ENCODE peak calls at places on chromosomes 4 and X, in nine cellular contexts. One of them, this sample, is unnamed.
A peak's percentile ranks its signal among the peaks of the same experiment; 100 is the strongest.

GRCh38 chrX:13903405-13903804 is 86.5 kb upstream of the GPM6B start:
- DNase-seq in astrocyte: peak; percentile 82
- DNase-seq in HCT116: no peak
- DNase-seq in NT2/D1: no peak
- DNase-seq in mesenchymal stem cell: no peak
- DNase-seq in HepG2: no peak
- DNase-seq in neuronal stem cell: no peak
- DNase-seq in H9: no peak
- DNase-seq in mammary epithelial cell: no peak
- DNase-seq in this sample: no peak

GRCh38 chr4:156888762-156889161 is 82.8 kb downstream of the PDGFC start:
- DNase-seq in astrocyte: peak; percentile 90
- DNase-seq in HCT116: no peak
- DNase-seq in NT2/D1: no peak
- DNase-seq in mesenchymal stem cell: peak; percentile 65
- DNase-seq in HepG2: no peak
- DNase-seq in neuronal stem cell: no peak
- DNase-seq in H9: no peak
- DNase-seq in mammary epithelial cell: peak; percentile 93
- DNase-seq in this sample: no peak

GRCh38 chr4:182143086-182143821 is 99.9 kb upstream of the TENM3 start:
- DNase-seq in astrocyte: peak; percentile 37
- DNase-seq in HCT116: no peak
- DNase-seq in NT2/D1: no peak
- DNase-seq in mesenchymal stem cell: no peak
- DNase-seq in HepG2: no peak
- DNase-seq in neuronal stem cell: peak; percentile 24
- DNase-seq in H9: no peak
- DNase-seq in mammary epithelial cell: peak; percentile 48
- DNase-seq in this sample: no peak

GRCh38 chr4:74335341-74336019 is 27.2 kb downstream of the EPGN start:
- DNase-seq in astrocyte: no peak
- DNase-seq in HCT116: no peak
- DNase-seq in NT2/D1: no peak
- DNase-seq in mesenchymal stem cell: no peak
- DNase-seq in HepG2: no peak
- DNase-seq in neuronal stem cell: no peak
- DNase-seq in H9: no peak
- DNase-seq in mammary epithelial cell: no peak
- DNase-seq in this sample: no peak

GRCh38 chrX:119698835-119699234 is 5.9 kb upstream of the SEPTIN6 start:
- DNase-seq in astrocyte: peak; percentile 36
- DNase-seq in HCT116: peak; percentile 47
- DNase-seq in NT2/D1: peak; percentile 81
- DNase-seq in mesenchymal stem cell: peak; percentile 65
- DNase-seq in HepG2: peak; percentile 41
- DNase-seq in neuronal stem cell: no peak
- DNase-seq in H9: peak; percentile 36
- DNase-seq in mammary epithelial cell: peak; percentile 32
- DNase-seq in this sample: peak; percentile 66

GRCh38 chr4:54837576-54838140 is 179.9 kb downstream of the KIT start:
- DNase-seq in astrocyte: no peak
- DNase-seq in HCT116: no peak
- DNase-seq in NT2/D1: no peak
- DNase-seq in mesenchymal stem cell: no peak
- DNase-seq in HepG2: no peak
- DNase-seq in neuronal stem cell: no peak
- DNase-seq in H9: no peak
- DNase-seq in mammary epithelial cell: peak; percentile 2
- DNase-seq in this sample: no peak

GRCh38 chr4:137524642-137525384 is 7.5 kb downstream of the PCDH18 start:
- DNase-seq in astrocyte: peak; percentile 51
- DNase-seq in HCT116: no peak
- DNase-seq in NT2/D1: no peak
- DNase-seq in mesenchymal stem cell: no peak
- DNase-seq in HepG2: no peak
- DNase-seq in neuronal stem cell: no peak
- DNase-seq in H9: no peak
- DNase-seq in mammary epithelial cell: no peak
- DNase-seq in this sample: no peak

GRCh38 chr4:85391011-85391410 is 83.9 kb upstream of the ARHGAP24 start:
- DNase-seq in astrocyte: no peak
- DNase-seq in HCT116: no peak
- DNase-seq in NT2/D1: no peak
- DNase-seq in mesenchymal stem cell: no peak
- DNase-seq in HepG2: no peak
- DNase-seq in neuronal stem cell: no peak
- DNase-seq in H9: no peak
- DNase-seq in mammary epithelial cell: no peak
- DNase-seq in this sample: no peak

GRCh38 chrX:13666836-13667235 is 13.9 kb downstream of the TCEANC start:
- DNase-seq in astrocyte: no peak
- DNase-seq in HCT116: no peak
- DNase-seq in NT2/D1: no peak
- DNase-seq in mesenchymal stem cell: no peak
- DNase-seq in HepG2: no peak
- DNase-seq in neuronal stem cell: no peak
- DNase-seq in H9: no peak
- DNase-seq in mammary epithelial cell: peak; percentile 45
- DNase-seq in this sample: no peak

GRCh38 chr4:140903522-140903928 is 147.3 kb upstream of the TBC1D9 start:
- DNase-seq in astrocyte: no peak
- DNase-seq in HCT116: no peak
- DNase-seq in NT2/D1: no peak
- DNase-seq in mesenchymal stem cell: peak; percentile 25
- DNase-seq in HepG2: no peak
- DNase-seq in neuronal stem cell: no peak
- DNase-seq in H9: no peak
- DNase-seq in mammary epithelial cell: no peak
- DNase-seq in this sample: no peak

GRCh38 chrX:23883737-23884354 is 23.9 kb downstream of the APOO start:
- DNase-seq in astrocyte: peak; percentile 77
- DNase-seq in HCT116: peak; percentile 66
- DNase-seq in NT2/D1: no peak
- DNase-seq in mesenchymal stem cell: peak; percentile 86
- DNase-seq in HepG2: peak; percentile 31
- DNase-seq in neuronal stem cell: no peak
- DNase-seq in H9: no peak
- DNase-seq in mammary epithelial cell: peak; percentile 89
- DNase-seq in this sample: peak; percentile 36

GRCh38 chr4:130054895-130055294 is 958.9 kb downstream of the C4orf33 start:
- DNase-seq in astrocyte: no peak
- DNase-seq in HCT116: no peak
- DNase-seq in NT2/D1: no peak
- DNase-seq in mesenchymal stem cell: no peak
- DNase-seq in HepG2: no peak
- DNase-seq in neuronal stem cell: no peak
- DNase-seq in H9: no peak
- DNase-seq in mammary epithelial cell: no peak
- DNase-seq in this sample: no peak

GRCh38 chr4:48025005-48025404 is 8.4 kb downstream of the NIPAL1 start:
- DNase-seq in astrocyte: peak; percentile 65
- DNase-seq in HCT116: no peak
- DNase-seq in NT2/D1: no peak
- DNase-seq in mesenchymal stem cell: peak; percentile 48
- DNase-seq in HepG2: no peak
- DNase-seq in neuronal stem cell: no peak
- DNase-seq in H9: no peak
- DNase-seq in mammary epithelial cell: no peak
- DNase-seq in this sample: no peak

GRCh38 chrX:68146054-68146453 is 287.2 kb downstream of the OPHN1 start:
- DNase-seq in astrocyte: peak; percentile 31
- DNase-seq in HCT116: peak; percentile 10
- DNase-seq in NT2/D1: peak; percentile 16
- DNase-seq in mesenchymal stem cell: peak; percentile 43
- DNase-seq in HepG2: peak; percentile 39
- DNase-seq in neuronal stem cell: no peak
- DNase-seq in H9: no peak
- DNase-seq in mammary epithelial cell: peak; percentile 34
- DNase-seq in this sample: peak; percentile 34

GRCh38 chr4:169225058-169225751 is 45.6 kb downstream of the SH3RF1 start:
- DNase-seq in astrocyte: peak; percentile 98
- DNase-seq in HCT116: peak; percentile 93
- DNase-seq in NT2/D1: no peak
- DNase-seq in mesenchymal stem cell: peak; percentile 98
- DNase-seq in HepG2: no peak
- DNase-seq in neuronal stem cell: no peak
- DNase-seq in H9: no peak
- DNase-seq in mammary epithelial cell: peak; percentile 91
- DNase-seq in this sample: no peak

GRCh38 chr4:2006956-2007653 is 1.7 kb downstream of the NELFA start:
- DNase-seq in astrocyte: no peak
- DNase-seq in HCT116: no peak
- DNase-seq in NT2/D1: no peak
- DNase-seq in mesenchymal stem cell: peak; percentile 43
- DNase-seq in HepG2: peak; percentile 29
- DNase-seq in neuronal stem cell: no peak
- DNase-seq in H9: no peak
- DNase-seq in mammary epithelial cell: no peak
- DNase-seq in this sample: no peak
- H3K9ac ChIP-seq in astrocyte: peak overlapping the region; percentile 97
- H3K9ac ChIP-seq in HCT116: peak overlapping the region; percentile 96
- H3K9ac ChIP-seq in NT2/D1: no peak overlapping the region
- H3K9ac ChIP-seq in mesenchymal stem cell: peak overlapping the region; percentile 92
- H3K9ac ChIP-seq in HepG2: peak overlapping the region; percentile 99
- H3K9ac ChIP-seq in neuronal stem cell: no peak overlapping the region
- H3K9ac ChIP-seq in H9: peak overlapping the region; percentile 36
- H3K9ac ChIP-seq in mammary epithelial cell: peak overlapping the region; percentile 63
- H3K9ac ChIP-seq in this sample: peak overlapping the region; percentile 68

GRCh38 chr4:2798399-2799301 is 5.8 kb downstream of the SH3BP2 start:
- DNase-seq in astrocyte: no peak
- DNase-seq in HCT116: no peak
- DNase-seq in NT2/D1: no peak
- DNase-seq in mesenchymal stem cell: peak; percentile 51
- DNase-seq in HepG2: no peak
- DNase-seq in neuronal stem cell: no peak
- DNase-seq in H9: no peak
- DNase-seq in mammary epithelial cell: no peak
- DNase-seq in this sample: no peak
- H3K9ac ChIP-seq in astrocyte: no peak overlapping the region
- H3K9ac ChIP-seq in HCT116: peak overlapping the region; percentile 22
- H3K9ac ChIP-seq in NT2/D1: peak overlapping the region; percentile 47
- H3K9ac ChIP-seq in mesenchymal stem cell: no peak overlapping the region
- H3K9ac ChIP-seq in HepG2: no peak overlapping the region
- H3K9ac ChIP-seq in neuronal stem cell: no peak overlapping the region
- H3K9ac ChIP-seq in H9: no peak overlapping the region
- H3K9ac ChIP-seq in mammary epithelial cell: no peak overlapping the region
- H3K9ac ChIP-seq in this sample: no peak overlapping the region

GRCh38 chr4:142815834-142816233 is 30.3 kb downstream of the INPP4B start:
- DNase-seq in astrocyte: peak; percentile 81
- DNase-seq in HCT116: peak; percentile 13
- DNase-seq in NT2/D1: no peak
- DNase-seq in mesenchymal stem cell: peak; percentile 58
- DNase-seq in HepG2: no peak
- DNase-seq in neuronal stem cell: no peak
- DNase-seq in H9: no peak
- DNase-seq in mammary epithelial cell: peak; percentile 63
- DNase-seq in this sample: no peak

GRCh38 chr4:142818009-142818408 is 28.1 kb downstream of the INPP4B start:
- DNase-seq in astrocyte: peak; percentile 95
- DNase-seq in HCT116: peak; percentile 57
- DNase-seq in NT2/D1: no peak
- DNase-seq in mesenchymal stem cell: no peak
- DNase-seq in HepG2: no peak
- DNase-seq in neuronal stem cell: no peak
- DNase-seq in H9: no peak
- DNase-seq in mammary epithelial cell: no peak
- DNase-seq in this sample: no peak

GRCh38 chr4:142818476-142818875 is 27.6 kb downstream of the INPP4B start:
- DNase-seq in astrocyte: peak; percentile 55
- DNase-seq in HCT116: peak; percentile 32
- DNase-seq in NT2/D1: no peak
- DNase-seq in mesenchymal stem cell: no peak
- DNase-seq in HepG2: no peak
- DNase-seq in neuronal stem cell: no peak
- DNase-seq in H9: no peak
- DNase-seq in mammary epithelial cell: no peak
- DNase-seq in this sample: no peak

GRCh38 chr4:142813388-142813787 is 32.7 kb downstream of the INPP4B start:
- DNase-seq in astrocyte: no peak
- DNase-seq in HCT116: no peak
- DNase-seq in NT2/D1: no peak
- DNase-seq in mesenchymal stem cell: no peak
- DNase-seq in HepG2: no peak
- DNase-seq in neuronal stem cell: no peak
- DNase-seq in H9: no peak
- DNase-seq in mammary epithelial cell: no peak
- DNase-seq in this sample: no peak

GRCh38 chr4:142817442-142817841 is 28.7 kb downstream of the INPP4B start:
- DNase-seq in astrocyte: peak; percentile 98
- DNase-seq in HCT116: peak; percentile 88
- DNase-seq in NT2/D1: no peak
- DNase-seq in mesenchymal stem cell: peak; percentile 48
- DNase-seq in HepG2: no peak
- DNase-seq in neuronal stem cell: no peak
- DNase-seq in H9: no peak
- DNase-seq in mammary epithelial cell: peak; percentile 88
- DNase-seq in this sample: no peak
- H3K9ac ChIP-seq in astrocyte: peak overlapping the region; percentile 60
- H3K9ac ChIP-seq in HCT116: peak overlapping the region; percentile 45
- H3K9ac ChIP-seq in NT2/D1: no peak overlapping the region
- H3K9ac ChIP-seq in mesenchymal stem cell: peak overlapping the region; percentile 78
- H3K9ac ChIP-seq in HepG2: no peak overlapping the region
- H3K9ac ChIP-seq in neuronal stem cell: peak overlapping the region; percentile 53
- H3K9ac ChIP-seq in H9: no peak overlapping the region
- H3K9ac ChIP-seq in mammary epithelial cell: no peak overlapping the region
- H3K9ac ChIP-seq in this sample: no peak overlapping the region

GRCh38 chr4:147689062-147689461 is 5.1 kb upstream of the PRMT9 start:
- DNase-seq in astrocyte: no peak
- DNase-seq in HCT116: no peak
- DNase-seq in NT2/D1: no peak
- DNase-seq in mesenchymal stem cell: no peak
- DNase-seq in HepG2: no peak
- DNase-seq in neuronal stem cell: no peak
- DNase-seq in H9: no peak
- DNase-seq in mammary epithelial cell: no peak
- DNase-seq in this sample: no peak

GRCh38 chr4:147678796-147679549 is 5.0 kb downstream of the PRMT9 start:
- DNase-seq in astrocyte: no peak
- DNase-seq in HCT116: peak; percentile 41
- DNase-seq in NT2/D1: no peak
- DNase-seq in mesenchymal stem cell: no peak
- DNase-seq in HepG2: peak; percentile 22
- DNase-seq in neuronal stem cell: no peak
- DNase-seq in H9: peak; percentile 83
- DNase-seq in mammary epithelial cell: no peak
- DNase-seq in this sample: peak; percentile 25

GRCh38 chr4:147682755-147683154 is 1.2 kb downstream of the PRMT9 start:
- DNase-seq in astrocyte: no peak
- DNase-seq in HCT116: no peak
- DNase-seq in NT2/D1: no peak
- DNase-seq in mesenchymal stem cell: peak; percentile 41
- DNase-seq in HepG2: no peak
- DNase-seq in neuronal stem cell: no peak
- DNase-seq in H9: no peak
- DNase-seq in mammary epithelial cell: no peak
- DNase-seq in this sample: no peak

GRCh38 chr4:147683172-147683571 is 791 bp downstream of the PRMT9 start:
- DNase-seq in astrocyte: no peak
- DNase-seq in HCT116: no peak
- DNase-seq in NT2/D1: no peak
- DNase-seq in mesenchymal stem cell: peak; percentile 57
- DNase-seq in HepG2: peak; percentile 12
- DNase-seq in neuronal stem cell: no peak
- DNase-seq in H9: no peak
- DNase-seq in mammary epithelial cell: peak; percentile 16
- DNase-seq in this sample: no peak

GRCh38 chr4:147683717-147684700 is at the start of gene PRMT9:
- DNase-seq in astrocyte: peak; percentile 93
- DNase-seq in HCT116: peak; percentile 77
- DNase-seq in NT2/D1: peak; percentile 56
- DNase-seq in mesenchymal stem cell: peak; percentile 94
- DNase-seq in HepG2: peak; percentile 81
- DNase-seq in neuronal stem cell: peak; percentile 67
- DNase-seq in H9: peak; percentile 88
- DNase-seq in mammary epithelial cell: peak; percentile 87
- DNase-seq in this sample: peak; percentile 89
- H3K9ac ChIP-seq in astrocyte: peak within 1 kb of the TSS; percentile 96
- H3K9ac ChIP-seq in HCT116: peak within 1 kb of the TSS; percentile 78
- H3K9ac ChIP-seq in NT2/D1: peak within 1 kb of the TSS; percentile 92
- H3K9ac ChIP-seq in mesenchymal stem cell: peak within 1 kb of the TSS; percentile 88
- H3K9ac ChIP-seq in HepG2: peak within 1 kb of the TSS; percentile 89
- H3K9ac ChIP-seq in neuronal stem cell: peak within 1 kb of the TSS; percentile 91
- H3K9ac ChIP-seq in H9: peak within 1 kb of the TSS; percentile 89
- H3K9ac ChIP-seq in mammary epithelial cell: peak within 1 kb of the TSS; percentile 93
- H3K9ac ChIP-seq in this sample: peak within 1 kb of the TSS; percentile 97

This sample was measured in K562.